ENCODE peak calls at places on chromosomes 3 and 15, in seven cellular contexts. R is stomach, H is BJ, D is GM12865, U is HCT116, B is RWPE1, Z is H1. I is an unnamed sample.

GRCh38 chr15:69607101-69607500 is 154.5 kb downstream of the RPLP1 start:
- DNase-seq in D (no peak), B (no peak), H (no peak), R (no peak), Z (no peak), U (no peak), I (no peak)

GRCh38 chr3:169278667-169279066 is 384.8 kb downstream of the MECOM start:
- DNase-seq in H (no peak), R (no peak), Z (no peak), D (no peak), U (no peak), B (no peak), I (peak)

GRCh38 chr3:140177943-140178342 is 243.0 kb downstream of the CLSTN2 start:
- DNase-seq in U (no peak), R (no peak), H (no peak), D (peak), B (no peak), Z (no peak), I (no peak)

GRCh38 chr3:73924063-73924462 is 299.3 kb upstream of the PDZRN3 start:
- DNase-seq in D (no peak), R (no peak), U (no peak), H (no peak), Z (no peak), B (no peak), I (no peak)

GRCh38 chr15:38050529-38050928 is 116.1 kb downstream of the TMCO5A start:
- DNase-seq in D (no peak), B (peak), H (no peak), R (no peak), U (no peak), Z (no peak), I (no peak)

GRCh38 chr15:60004846-60005351 is 788 bp downstream of the FOXB1 start:
- DNase-seq in B (no peak), U (no peak), R (no peak), Z (no peak), H (no peak), D (no peak), I (no peak)

GRCh38 chr15:67018451-67018850 is 47.0 kb upstream of the SMAD3 start:
- DNase-seq in Z (no peak), R (no peak), U (no peak), D (no peak), B (no peak), H (no peak), I (no peak)

GRCh38 chr15:88021601-88022000 is 234.9 kb downstream of the NTRK3 start:
- DNase-seq in U (no peak), D (no peak), B (no peak), R (no peak), Z (no peak), H (no peak), I (no peak)

GRCh38 chr3:55243686-55244085 is 243.4 kb downstream of the WNT5A start:
- DNase-seq in U (no peak), D (no peak), R (no peak), Z (no peak), H (no peak), B (no peak), I (peak)

GRCh38 chr3:12965999-12966846 is 107.0 kb downstream of the IQSEC1 start:
- DNase-seq in D (no peak), B (no peak), Z (no peak), R (no peak), H (no peak), U (no peak), I (no peak)

GRCh38 chr15:65434201-65434600 is 11.5 kb upstream of the IGDCC4 start:
- DNase-seq in Z (peak), D (no peak), U (no peak), R (no peak), B (no peak), H (no peak), I (no peak)

GRCh38 chr15:70243686-70244540 is 146.2 kb upstream of the TLE3 start:
- DNase-seq in U (no peak), Z (no peak), H (no peak), B (no peak), D (no peak), R (no peak), I (no peak)

GRCh38 chr15:71080705-71081104 is 34.6 kb upstream of the THSD4 start:
- DNase-seq in H (peak), D (peak), Z (no peak), U (no peak), R (no peak), B (peak), I (no peak)

GRCh38 chr3:50146316-50146901 is 8.7 kb upstream of the SEMA3F start:
- DNase-seq in R (no peak), B (no peak), Z (no peak), D (no peak), H (no peak), U (no peak), I (no peak)

GRCh38 chr3:56783644-56784451 is 17.9 kb downstream of the ARHGEF3 start:
- DNase-seq in Z (no peak), H (peak), U (no peak), D (peak), B (peak), R (peak), I (peak)

GRCh38 chr3:151213881-151214280 is 10.9 kb upstream of the GPR171 start:
- DNase-seq in H (no peak), R (no peak), Z (no peak), U (no peak), B (no peak), D (no peak), I (no peak)

GRCh38 chr3:51975857-51976549 is 1.1 kb downstream of the ABHD14A start:
- DNase-seq in B (no peak), R (peak), U (no peak), D (peak), Z (peak), H (no peak), I (peak)

GRCh38 chr15:72932461-72932860 is 119.8 kb upstream of the NEO1 start:
- DNase-seq in U (no peak), H (no peak), R (no peak), Z (no peak), B (no peak), D (no peak), I (no peak)

GRCh38 chr3:126914226-126914625 is 68.7 kb upstream of the PLXNA1 start:
- DNase-seq in H (no peak), Z (no peak), D (no peak), B (no peak), R (no peak), U (no peak), I (no peak)

GRCh38 chr3:146125946-146126345 is 35.0 kb downstream of the PLOD2 start:
- DNase-seq in U (no peak), Z (no peak), H (peak), D (no peak), B (peak), R (no peak), I (no peak)

GRCh38 chr15:66772967-66773873 is 71.2 kb downstream of the SMAD6 start:
- DNase-seq in B (no peak), U (no peak), R (peak), Z (no peak), D (no peak), H (no peak), I (peak)

GRCh38 chr3:115760722-115761121 is 137.4 kb downstream of the GAP43 start:
- DNase-seq in B (no peak), H (no peak), R (no peak), U (no peak), Z (no peak), D (no peak), I (no peak)

GRCh38 chr3:38834110-38834509 is 18.1 kb upstream of the SCN10A start:
- DNase-seq in H (peak), Z (peak), D (no peak), U (peak), R (no peak), B (peak), I (no peak)

GRCh38 chr15:28886431-28887343 is 913 bp downstream of the APBA2 start:
- DNase-seq in D (no peak), R (no peak), B (no peak), U (no peak), Z (no peak), H (no peak), I (no peak)

GRCh38 chr3:144556392-144556791 is 584.8 kb downstream of the DIPK2A start:
- DNase-seq in U (no peak), R (no peak), Z (no peak), B (no peak), D (peak), H (peak), I (no peak)

GRCh38 chr15:63156708-63157065 is 590 bp downstream of the RPS27L start:
- DNase-seq in D (peak), H (no peak), R (no peak), B (peak), Z (no peak), U (no peak), I (peak)

GRCh38 chr3:229262-229661 is 32.7 kb downstream of the CHL1 start:
- DNase-seq in Z (no peak), U (no peak), B (no peak), R (no peak), H (no peak), D (no peak), I (no peak)

GRCh38 chr3:151933224-151933858 is 59.9 kb downstream of the SUCNR1 start:
- DNase-seq in Z (no peak), U (no peak), R (no peak), H (peak), B (no peak), D (no peak), I (no peak)

GRCh38 chr3:128366652-128367051 is 100.0 kb downstream of the DNAJB8 start:
- DNase-seq in B (no peak), U (no peak), H (no peak), Z (no peak), D (no peak), R (no peak), I (no peak)

GRCh38 chr3:99846472-99846871 is 28.8 kb downstream of the CMSS1 start:
- DNase-seq in U (no peak), H (no peak), B (no peak), D (no peak), Z (no peak), R (no peak), I (no peak)

GRCh38 chr3:151178208-151178845 is 24.7 kb downstream of the GPR171 start:
- DNase-seq in R (no peak), U (no peak), B (no peak), D (no peak), Z (no peak), H (no peak), I (no peak)

GRCh38 chr3:32340639-32341365 is 50.9 kb upstream of the CMTM7 start:
- DNase-seq in D (peak), U (no peak), H (no peak), R (no peak), B (no peak), Z (no peak), I (no peak)
- TF ChIP-seq CTCF in D (no peak), U (peak), H (peak), R (no peak), B (no peak), Z (peak), I (peak)

GRCh38 chr3:67654832-67655152 is 380 bp upstream of the SUCLG2 start:
- DNase-seq in R (no peak), U (no peak), B (no peak), Z (no peak), H (no peak), D (no peak), I (no peak)
- TF ChIP-seq CTCF in R (no peak), U (no peak), B (no peak), Z (no peak), H (no peak), D (no peak), I (no peak)

DNA sequence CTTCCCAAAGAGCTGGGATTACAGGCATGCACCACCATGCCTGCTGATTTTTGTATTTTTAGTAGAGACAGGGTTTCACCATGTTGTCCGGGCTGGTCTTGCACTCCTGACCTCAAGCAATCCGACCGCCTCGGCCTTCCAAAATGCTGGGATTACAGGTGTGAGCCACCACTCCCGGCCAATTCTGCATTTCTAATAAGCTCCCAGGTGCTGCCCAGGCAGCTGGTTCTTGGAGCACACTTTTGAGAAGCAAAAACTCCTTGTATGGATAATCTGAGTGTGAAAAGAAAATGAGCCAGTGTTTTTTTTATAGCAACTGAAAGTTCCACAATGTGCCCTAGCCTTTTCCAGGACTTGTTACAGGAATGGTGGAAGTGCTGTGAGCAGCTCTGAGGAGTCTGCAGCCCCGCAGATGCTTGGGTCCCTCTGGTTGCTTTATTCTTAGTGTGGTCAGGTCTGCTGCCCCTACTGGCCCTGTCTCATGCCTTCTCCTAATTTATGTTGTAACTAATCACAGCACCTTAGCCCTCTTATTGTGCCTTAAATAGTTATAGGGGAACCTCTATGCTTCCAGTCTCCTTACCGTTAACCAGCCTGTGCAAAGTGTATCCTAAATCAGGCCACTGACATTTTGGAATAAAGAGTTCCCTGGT is 13.5 kb upstream of the KCNAB1 start:
- DNase-seq in H (no peak), U (no peak), R (no peak), B (no peak), Z (no peak), D (no peak), I (no peak)
- TF ChIP-seq CTCF in H (no peak), U (peak), R (no peak), B (no peak), Z (peak), D (no peak), I (no peak)

GRCh38 chr3:108820586-108820985 is 2.0 kb upstream of the TRAT1 start:
- DNase-seq in B (no peak), D (peak), R (no peak), Z (no peak), U (no peak), H (no peak), I (no peak)

GRCh38 chr3:108822167-108822897 is at the start of gene TRAT1:
- DNase-seq in H (no peak), U (no peak), D (peak), B (no peak), R (no peak), Z (no peak), I (no peak)

DNA sequence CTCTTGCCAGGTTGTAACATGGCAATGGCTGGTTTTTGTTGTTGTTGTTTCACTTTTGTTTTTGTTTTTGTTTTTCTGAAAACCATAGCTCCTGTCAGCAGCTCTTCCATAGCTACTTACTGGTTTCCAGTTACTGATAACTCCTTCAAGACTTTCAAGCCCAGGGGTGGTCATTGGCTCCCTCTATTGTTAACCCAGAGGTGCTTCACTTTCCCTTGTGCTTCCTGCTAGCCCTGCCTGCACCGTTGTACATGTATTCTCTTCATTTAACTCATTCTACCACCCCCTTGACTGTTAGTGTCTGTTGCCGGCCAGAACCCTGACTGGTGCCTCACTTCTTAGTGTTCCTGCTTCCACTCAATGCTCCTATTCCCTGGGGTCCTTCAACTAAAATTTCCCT is 4.2 kb upstream of the TRAT1 start:
- DNase-seq in U (peak), R (peak), Z (no peak), H (no peak), B (peak), D (peak), I (peak)
- TF ChIP-seq CTCF in U (peak), R (no peak), Z (peak), H (no peak), B (no peak), D (peak), I (peak)

DNA sequence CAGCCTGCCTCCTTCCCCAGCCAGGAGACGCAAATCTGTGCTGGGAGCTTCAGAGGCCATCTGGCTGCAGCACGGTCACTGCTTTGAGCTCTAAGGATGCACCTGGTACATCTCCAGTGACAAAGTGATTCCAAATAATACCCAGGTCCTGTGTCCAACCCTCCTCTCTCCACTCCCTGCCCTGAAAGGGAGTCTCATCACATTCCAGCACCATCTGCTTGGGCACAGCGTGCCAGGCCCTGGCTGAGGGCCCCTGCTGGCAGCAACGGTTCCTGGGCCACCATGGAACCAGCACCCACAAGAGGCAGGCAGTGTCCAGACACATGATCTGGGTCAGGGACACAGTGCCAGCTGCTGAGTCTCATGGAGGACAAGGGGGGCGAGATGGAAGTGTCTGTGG is 81.3 kb downstream of the MTHFS start:
- DNase-seq in H (no peak), R (no peak), U (no peak), B (no peak), D (no peak), Z (no peak), I (no peak)
- TF ChIP-seq CTCF in H (no peak), R (no peak), U (no peak), B (no peak), D (no peak), Z (no peak), I (no peak)

GRCh38 chr3:85304360-85304964 is 345.7 kb downstream of the CADM2 start:
- DNase-seq in U (no peak), Z (no peak), R (no peak), D (no peak), H (no peak), B (peak), I (no peak)
- TF ChIP-seq CTCF in U (no peak), Z (no peak), R (peak), D (no peak), H (no peak), B (peak), I (no peak)

DNA sequence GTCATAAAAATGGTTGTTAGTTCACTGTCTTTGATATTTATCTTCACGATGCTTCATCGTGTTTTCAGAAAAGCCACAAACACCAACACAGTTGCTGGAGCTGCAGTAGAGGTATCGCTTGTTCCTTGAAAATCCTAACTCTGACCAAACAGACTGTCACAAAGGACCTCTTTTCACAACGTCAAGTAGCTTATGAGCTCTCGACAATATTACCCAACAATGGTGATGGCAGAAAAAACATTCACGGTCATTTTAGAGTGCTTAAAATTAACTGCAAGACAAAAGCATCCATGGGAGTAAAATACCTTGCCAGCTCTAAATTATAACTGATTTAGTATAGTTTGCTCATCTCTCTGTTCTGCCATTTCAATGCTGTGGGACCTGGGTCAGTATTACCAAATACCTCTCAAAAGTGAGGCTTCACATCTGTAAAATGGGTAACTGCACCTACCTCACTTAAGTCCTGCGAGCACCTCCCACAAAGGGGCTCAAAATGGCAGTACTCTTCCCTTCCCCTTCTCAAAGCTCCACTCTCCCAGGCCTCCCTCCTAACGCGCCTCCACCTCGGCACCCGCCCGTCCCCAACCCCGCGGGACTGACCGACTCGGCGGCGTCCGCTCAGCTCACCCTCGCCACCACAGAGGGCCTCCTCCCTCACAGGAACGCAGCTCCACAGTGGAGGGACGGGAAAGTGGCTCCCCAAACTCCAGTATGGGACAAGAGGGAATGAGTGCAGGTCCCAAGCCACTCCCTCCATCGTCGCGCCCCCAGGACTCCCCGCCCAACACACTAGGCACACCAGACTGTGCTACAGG is 534 bp downstream of the TRIM59 start:
- DNase-seq in R (no peak), U (no peak), B (no peak), Z (no peak), D (peak), H (no peak), I (no peak)
- TF ChIP-seq CTCF in R (no peak), U (no peak), B (no peak), Z (no peak), D (no peak), H (no peak), I (no peak)

GRCh38 chr3:193465992-193466618 is 87.6 kb upstream of the ATP13A5 start:
- DNase-seq in Z (no peak), R (no peak), B (no peak), D (no peak), H (no peak), U (no peak), I (no peak)

GRCh38 chr3:193470710-193471109 is 84.0 kb downstream of the ATP13A4 start:
- DNase-seq in R (no peak), Z (no peak), H (no peak), D (no peak), U (no peak), B (no peak), I (no peak)

DNA sequence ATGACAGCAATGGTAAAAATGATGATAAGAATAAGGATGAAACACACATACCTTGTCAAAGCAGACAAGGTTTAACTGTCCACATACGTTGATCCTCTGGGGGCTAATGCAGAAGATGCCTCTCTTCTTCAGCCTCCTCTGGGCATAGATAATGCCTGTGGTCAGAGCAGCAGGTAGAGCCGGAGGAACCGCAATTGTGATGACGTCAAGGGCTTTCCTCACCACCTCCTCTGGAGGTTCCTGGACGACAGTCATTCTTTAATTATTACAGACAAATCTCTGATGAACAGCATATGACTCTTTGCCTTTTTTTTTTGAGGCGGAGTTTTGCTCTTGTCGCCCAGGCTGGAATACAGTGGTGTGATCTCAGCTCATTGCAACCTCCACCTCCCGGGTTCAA is 86.3 kb upstream of the ATP13A5 start:
- DNase-seq in U (no peak), H (no peak), B (no peak), R (no peak), D (no peak), Z (no peak), I (no peak)
- TF ChIP-seq CTCF in U (no peak), H (no peak), B (no peak), R (no peak), D (no peak), Z (no peak), I (no peak)

GRCh38 chr15:31352911-31353811 is 26.5 kb downstream of the KLF13 start:
- DNase-seq in H (peak), U (no peak), D (peak), B (no peak), Z (no peak), R (peak), I (peak)
- TF ChIP-seq CTCF in H (no peak), U (no peak), D (no peak), B (no peak), Z (no peak), R (no peak), I (no peak)

GRCh38 chr3:143301502-143301901 is 181.9 kb downstream of the CHST2 start:
- DNase-seq in U (no peak), H (no peak), B (no peak), Z (no peak), R (no peak), D (peak), I (no peak)
- TF ChIP-seq CTCF in U (no peak), H (no peak), B (no peak), Z (no peak), R (no peak), D (no peak), I (no peak)